ENCODE peak calls at places on chromosomes 1 and 21, in nine cellular contexts. F is adrenal gland, H is uterus, U is GM12878, R is H1, T is heart left ventricle, Z is stomach, W is GM12891, A is IMR-90. I is an unnamed sample.

GRCh38 chr1:177871633-177872562 is 98.0 kb downstream of the SEC16B start:
- DNase-seq in R (no peak), Z (peak; percentile 66), A (no peak), F (no peak), T (no peak), U (no peak), H (no peak), W (no peak), I (no peak)

GRCh38 chr1:108644984-108645383 is 15.9 kb downstream of the HENMT1 start:
- DNase-seq in F (no peak), U (no peak), H (no peak), T (no peak), A (no peak), W (no peak), Z (peak; percentile 34), R (no peak), I (no peak)

GRCh38 chr1:100458925-100459814 is 78.8 kb upstream of the GPR88 start:
- DNase-seq in W (no peak), A (peak; percentile 82), F (peak; percentile 65), R (no peak), H (peak; percentile 77), U (peak; percentile 55), Z (peak; percentile 79), T (peak; percentile 77), I (peak; percentile 84)

GRCh38 chr1:179781962-179782361 is 38.9 kb downstream of the FAM163A start:
- DNase-seq in T (peak; percentile 83), Z (peak; percentile 46), F (no peak), W (no peak), H (peak; percentile 30), U (no peak), A (peak; percentile 50), R (no peak), I (no peak)

GRCh38 chr1:90391116-90391515 is 326.0 kb downstream of the BARHL2 start:
- DNase-seq in W (no peak), F (no peak), T (no peak), R (no peak), Z (no peak), H (no peak), A (peak; percentile 26), U (no peak), I (no peak)

GRCh38 chr1:164771568-164772350 is 212.8 kb downstream of the PBX1 start:
- DNase-seq in T (no peak), H (peak; percentile 74), U (no peak), R (no peak), F (peak; percentile 52), A (peak; percentile 73), W (no peak), Z (no peak), I (no peak)

GRCh38 chr1:101298663-101299062 is 61.8 kb downstream of the S1PR1 start:
- DNase-seq in T (no peak), F (no peak), Z (no peak), H (no peak), A (no peak), R (no peak), W (no peak), U (no peak), I (no peak)

GRCh38 chr21:14382486-14382834 is 486 bp downstream of the HSPA13 start:
- DNase-seq in R (no peak), F (peak; percentile 48), A (peak; percentile 11), U (no peak), T (no peak), H (no peak), W (no peak), Z (no peak), I (peak; percentile 89)

GRCh38 chr1:226736001-226736907 is 2.8 kb downstream of the ITPKB start:
- DNase-seq in R (no peak), F (no peak), W (no peak), T (peak; percentile 71), Z (no peak), U (no peak), H (peak; percentile 70), A (no peak), I (no peak)

GRCh38 chr1:228361314-228362140 is 45.1 kb downstream of the TRIM11 start:
- DNase-seq in R (no peak), A (no peak), U (no peak), Z (no peak), T (peak; percentile 53), W (no peak), F (peak; percentile 15), H (no peak), I (no peak)

GRCh38 chr1:45334308-45335245 is 5.4 kb upstream of the TOE1 start:
- DNase-seq in R (no peak), W (no peak), F (peak; percentile 31), A (peak; percentile 16), T (peak; percentile 67), Z (no peak), H (no peak), U (no peak), I (no peak)

GRCh38 chr1:45335732-45336365 is 4.1 kb upstream of the TOE1 start:
- DNase-seq in Z (no peak), W (no peak), F (no peak), H (no peak), T (no peak), R (no peak), A (no peak), U (no peak), I (no peak)

GRCh38 chr1:45339694-45340558 is at the start of the genes MUTYH and TOE1:
- DNase-seq in Z (peak; percentile 94), R (peak; percentile 88), U (peak; percentile 73), A (peak; percentile 86), H (peak; percentile 90), F (peak; percentile 92), T (peak; percentile 96), W (peak; percentile 94), I (peak; percentile 95)

GRCh38 chr1:45340816-45341215 is 576 bp upstream of the MUTYH start:
- DNase-seq in W (no peak), H (no peak), F (no peak), A (no peak), U (no peak), R (no peak), T (no peak), Z (no peak), I (peak; percentile 53)

DNA sequence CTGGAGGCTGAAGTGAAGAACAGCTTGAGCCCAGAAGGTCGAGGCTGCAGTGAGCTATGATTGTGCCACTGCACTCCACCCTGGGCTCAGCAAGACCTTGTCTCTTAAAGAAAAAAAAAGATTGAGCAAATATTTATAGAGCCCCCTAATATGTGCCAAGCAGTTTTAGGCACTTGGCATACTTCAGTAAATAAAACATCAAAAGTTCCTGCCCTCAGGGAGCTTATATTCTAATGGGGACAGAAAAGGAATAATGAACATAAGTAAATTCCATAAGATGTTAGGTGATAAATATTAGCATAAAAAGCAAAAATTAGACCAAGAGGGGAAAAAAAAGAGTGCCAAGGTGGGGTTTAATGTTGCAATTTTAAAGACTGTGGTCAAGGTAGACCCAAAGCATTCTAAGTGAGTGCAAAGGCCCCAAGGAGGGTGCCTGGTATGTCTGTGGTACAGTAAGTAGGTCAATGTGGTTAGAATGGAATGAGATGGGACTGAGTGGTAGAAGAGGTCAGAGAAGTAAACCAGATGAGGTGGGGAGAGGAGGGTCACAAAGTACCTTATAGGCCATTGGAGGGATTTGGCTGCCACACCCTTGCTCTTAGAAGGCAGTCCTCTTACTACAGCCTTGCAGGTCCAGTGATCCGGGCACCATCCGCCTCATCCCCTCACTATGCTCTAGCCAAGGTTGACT is 2.2 kb upstream of the TOE1 start:
- DNase-seq in W (no peak), R (no peak), T (no peak), U (no peak), A (no peak), Z (no peak), F (no peak), H (no peak), I (no peak)
- TF ChIP-seq POLR2A in W (no peak), R (no peak), T (no peak), U (no peak), A (no peak), Z (no peak), F (no peak), H (no peak), I (no peak)

GRCh38 chr21:25735221-25735894 is 586 bp downstream of the GABPA start:
- DNase-seq in Z (peak; percentile 90), A (peak; percentile 88), T (peak; percentile 95), R (peak; percentile 66), F (peak; percentile 95), H (peak; percentile 88), W (peak; percentile 55), U (no peak), I (peak; percentile 95)
- TF ChIP-seq POLR2A in Z (no peak), A (peak; percentile 17), T (no peak), R (peak; percentile 7), F (peak; percentile 48), H (no peak), W (no peak), U (peak; percentile 72), I (no peak)

GRCh38 chr1:2931722-2932401 is 89.4 kb upstream of the ACTRT2 start:
- DNase-seq in W (no peak), R (no peak), A (no peak), U (no peak), F (no peak), T (no peak), H (no peak), Z (no peak), I (no peak)

GRCh38 chr1:2932671-2933350 is 88.5 kb upstream of the ACTRT2 start:
- DNase-seq in W (no peak), U (no peak), Z (no peak), T (no peak), A (no peak), H (no peak), R (no peak), F (no peak), I (no peak)

GRCh38 chr1:2930016-2930815 is 91.1 kb upstream of the ACTRT2 start:
- DNase-seq in U (no peak), T (no peak), H (no peak), F (no peak), Z (no peak), A (no peak), W (no peak), R (no peak), I (no peak)

GRCh38 chr1:2929335-2929734 is 91.9 kb upstream of the ACTRT2 start:
- DNase-seq in T (no peak), W (no peak), U (no peak), A (no peak), F (no peak), Z (no peak), R (no peak), H (no peak), I (no peak)

GRCh38 chr1:2930971-2931721 is 90.1 kb upstream of the ACTRT2 start:
- DNase-seq in H (no peak), W (no peak), R (no peak), Z (no peak), A (no peak), U (no peak), F (no peak), T (no peak), I (no peak)
- TF ChIP-seq POLR2A in H (no peak), W (no peak), R (no peak), Z (no peak), A (no peak), U (no peak), F (no peak), T (no peak), I (no peak)

DNA sequence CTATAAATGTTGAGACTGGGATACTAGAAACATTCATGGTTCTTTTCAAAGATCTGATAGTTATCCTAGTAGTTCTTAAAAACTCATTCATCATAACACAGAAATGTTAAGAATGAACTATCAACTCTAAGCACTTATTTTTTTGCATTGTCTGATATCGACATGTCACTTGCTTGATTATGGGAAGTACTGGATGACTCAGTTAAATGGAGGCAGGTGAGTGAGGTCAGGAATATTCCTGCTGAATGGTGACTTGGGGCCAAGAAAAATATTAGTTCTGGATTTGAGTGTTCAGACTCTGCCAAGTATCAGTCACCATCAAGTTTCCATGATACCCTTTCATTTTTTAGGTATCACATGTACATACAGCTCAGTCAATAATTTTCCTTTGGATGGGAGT is 63.6 kb downstream of the NEK7 start:
- DNase-seq in F (no peak), T (no peak), Z (no peak), H (no peak), R (no peak), A (peak; percentile 87), U (no peak), W (no peak), I (no peak)
- TF ChIP-seq POLR2A in F (no peak), T (no peak), Z (no peak), H (no peak), R (no peak), A (no peak), U (no peak), W (no peak), I (no peak)